ENCODE peak calls at places on chromosomes 5 and 9, in four cellular contexts. V is HepG2, M is GM12878, C is H1. Y is an unnamed sample.

GRCh38 chr5:139422307-139422893 is 16.9 kb downstream of the DNAJC18 start:
- DNase-seq in V (peak; percentile 66), M (no peak), C (no peak), Y (peak; percentile 80)

GRCh38 chr9:36136277-36136893 is at the start of gene GLIPR2:
- DNase-seq in V (peak; percentile 18), M (no peak), C (no peak), Y (peak; percentile 89)

GRCh38 chr9:5569357-5569756 is 59.0 kb downstream of the PDCD1LG2 start:
- DNase-seq in V (no peak), M (no peak), C (no peak), Y (no peak)

GRCh38 chr9:98097836-98098235 is 21.2 kb downstream of the TRIM14 start:
- DNase-seq in V (no peak), M (no peak), C (no peak), Y (no peak)

GRCh38 chr5:94362857-94363256 is 255.5 kb downstream of the KIAA0825 start:
- DNase-seq in V (no peak), M (no peak), C (no peak), Y (no peak)

GRCh38 chr5:11468334-11469039 is 435.8 kb downstream of the CTNND2 start:
- DNase-seq in V (no peak), M (no peak), C (no peak), Y (no peak)

GRCh38 chr5:53479045-53479655 is 1.3 kb upstream of the FST start:
- DNase-seq in V (peak; percentile 37), M (no peak), C (no peak), Y (peak; percentile 15)

GRCh38 chr5:179267071-179267670 is 78.1 kb downstream of the ADAMTS2 start:
- DNase-seq in V (no peak), M (no peak), C (no peak), Y (no peak)

GRCh38 chr9:113916931-113917330 is 40.8 kb downstream of the ZNF618 start:
- DNase-seq in V (no peak), M (no peak), C (no peak), Y (no peak)

GRCh38 chr9:129208191-129209091 is 30.4 kb upstream of the IER5L start:
- DNase-seq in V (no peak), M (no peak), C (peak; percentile 51), Y (peak; percentile 68)

GRCh38 chr9:75962186-75963036 is 71.9 kb downstream of the PCSK5 start:
- DNase-seq in V (no peak), M (no peak), C (no peak), Y (no peak)

GRCh38 chr9:15606667-15607472 is 54.0 kb downstream of the CCDC171 start:
- DNase-seq in V (peak; percentile 29), M (no peak), C (no peak), Y (peak; percentile 6)

GRCh38 chr9:27117489-27118135 is 8.6 kb downstream of the TEK start:
- DNase-seq in V (peak; percentile 49), M (no peak), C (no peak), Y (no peak)

GRCh38 chr9:125190371-125190801 is 783 bp upstream of the PPP6C start:
- DNase-seq in V (no peak), M (no peak), C (no peak), Y (peak; percentile 47)

GRCh38 chr9:27539479-27540441 is 10.1 kb upstream of the MOB3B start:
- DNase-seq in V (peak; percentile 55), M (peak; percentile 35), C (no peak), Y (no peak)

GRCh38 chr5:140833993-140834392 is at the start of gene PCDHA7:
- DNase-seq in V (peak; percentile 32), M (no peak), C (no peak), Y (peak; percentile 6)

GRCh38 chr5:140840978-140841962 is at the start of gene PCDHA8:
- DNase-seq in V (peak; percentile 48), M (no peak), C (no peak), Y (peak; percentile 12)

DNA sequence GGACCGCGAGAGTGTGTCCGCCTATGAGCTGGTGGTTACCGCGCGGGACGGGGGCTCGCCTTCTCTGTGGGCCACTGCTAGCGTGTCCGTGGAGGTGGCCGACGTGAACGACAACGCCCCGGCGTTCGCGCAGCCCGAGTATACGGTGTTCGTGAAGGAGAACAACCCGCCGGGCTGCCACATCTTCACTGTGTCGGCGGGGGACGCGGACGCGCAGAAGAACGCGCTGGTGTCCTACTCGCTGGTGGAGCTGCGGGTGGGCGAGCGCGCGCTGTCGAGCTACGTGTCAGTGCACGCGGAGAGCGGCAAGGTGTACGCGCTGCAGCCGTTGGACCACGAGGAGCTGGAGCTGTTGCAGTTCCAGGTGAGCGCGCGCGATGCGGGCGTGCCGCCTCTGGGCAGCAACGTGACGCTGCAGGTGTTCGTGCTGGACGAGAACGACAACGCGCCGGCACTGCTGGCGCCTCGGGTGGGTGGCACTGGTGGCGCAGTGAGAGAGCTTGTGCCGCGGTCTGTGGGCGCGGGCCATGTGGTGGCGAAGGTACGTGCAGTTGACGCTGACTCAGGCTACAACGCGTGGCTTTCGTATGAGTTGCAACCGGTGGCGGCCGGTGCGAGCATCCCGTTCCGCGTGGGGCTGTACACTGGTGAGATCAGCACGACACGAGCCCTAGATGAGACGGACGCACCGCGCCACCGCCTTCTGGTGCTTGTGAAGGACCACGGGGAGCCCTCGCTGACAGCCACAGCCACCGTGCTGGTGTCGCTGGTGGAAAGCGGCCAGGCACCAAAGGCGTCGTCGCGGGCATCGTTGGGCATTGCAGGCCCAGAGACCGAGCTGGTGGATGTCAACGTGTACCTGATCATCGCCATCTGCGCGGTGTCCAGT is 1.8 kb downstream of the PCDHA7 start:
- DNase-seq in V (no peak), M (no peak), C (no peak), Y (no peak)
- TF ChIP-seq JUND in V (no peak), M (no peak), C (no peak), Y (no peak)

GRCh38 chr9:121785673-121786542 is 134.5 kb downstream of the DAB2IP start:
- DNase-seq in V (no peak), M (no peak), C (no peak), Y (no peak)
- TF ChIP-seq HDAC6 in V (no peak), M (no peak), C (no peak), Y (no peak)

DNA sequence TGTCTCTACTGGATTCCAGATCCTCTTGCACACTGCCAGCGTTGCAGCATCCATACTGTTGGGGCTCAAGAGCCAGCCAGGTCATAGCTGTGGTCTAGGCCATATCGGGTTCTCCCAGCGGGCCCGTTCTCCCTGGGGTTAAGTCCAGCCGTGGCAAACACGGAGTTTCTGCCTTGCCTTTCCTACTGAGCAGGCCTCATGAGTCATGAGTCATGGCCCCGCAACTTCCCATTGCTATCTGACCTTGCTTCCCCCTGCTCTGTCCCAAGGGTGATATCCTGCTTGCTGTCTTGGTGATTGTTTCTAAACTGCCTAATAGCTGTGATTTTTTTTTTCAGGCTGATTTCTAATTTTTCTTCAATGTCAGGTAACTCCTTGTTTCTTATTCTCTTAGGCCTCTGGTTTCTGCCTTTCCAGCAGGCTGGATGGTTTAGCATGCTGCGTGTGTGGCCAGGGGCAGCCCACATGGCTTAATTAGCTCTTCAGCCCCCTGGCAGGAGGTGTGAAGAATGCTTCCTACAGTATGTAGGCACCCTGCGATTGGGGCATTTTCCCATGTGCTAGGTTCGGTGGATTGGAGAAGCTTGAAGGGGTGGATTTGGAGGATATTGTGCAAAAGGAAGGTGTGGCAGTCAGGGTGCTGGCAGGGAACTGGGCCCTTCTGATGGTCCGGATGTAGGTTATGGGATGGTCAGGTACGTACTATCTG is 18.7 kb downstream of the DAPK1 start:
- DNase-seq in V (peak; percentile 41), M (no peak), C (no peak), Y (peak; percentile 79)
- TF ChIP-seq JUND in V (no peak), M (no peak), C (no peak), Y (peak; percentile 96)

GRCh38 chr5:111278824-111279504 is 54.8 kb downstream of the CAMK4 start:
- DNase-seq in V (peak; percentile 45), M (peak; percentile 33), C (peak; percentile 69), Y (peak; percentile 70)
- TF ChIP-seq HDAC6 in V (no peak), M (no peak), C (no peak), Y (no peak)